ENCODE peak calls at places on chromosomes 7 and 10, in five cellular contexts. C is HEK293T, E is GM12878, U is NT2/D1, S is H1. W is an unnamed sample.

GRCh38 chr7:18408461-18408860 is 87.1 kb upstream of the HDAC9 start:
- DNase-seq in C (no peak), E (no peak), U (no peak), S (no peak), W (no peak)

GRCh38 chr7:26459794-26460193 is 168.1 kb downstream of the SNX10 start:
- DNase-seq in C (no peak), E (no peak), U (no peak), S (no peak), W (no peak)

GRCh38 chr10:75431180-75432111 is at the start of gene LRMDA:
- DNase-seq in C (no peak), E (no peak), U (no peak), S (no peak), W (peak)

GRCh38 chr7:130380121-130380860 is at the start of gene CPA1:
- DNase-seq in C (no peak), E (no peak), U (no peak), S (no peak), W (no peak)

GRCh38 chr10:15725603-15726002 is 5.9 kb upstream of the ITGA8 start:
- DNase-seq in C (peak), E (no peak), U (no peak), S (no peak), W (peak)

GRCh38 chr10:73139251-73139650 is 28.6 kb downstream of the ECD start:
- DNase-seq in C (no peak), E (no peak), U (no peak), S (no peak), W (no peak)

GRCh38 chr10:115772606-115773005 is 500.4 kb downstream of the GFRA1 start:
- DNase-seq in C (no peak), E (no peak), U (no peak), S (no peak), W (no peak)

GRCh38 chr7:70580161-70580560 is 551.8 kb upstream of the GALNT17 start:
- DNase-seq in C (no peak), E (no peak), U (no peak), S (no peak), W (no peak)

GRCh38 chr10:116611153-116611545 is 9.6 kb upstream of the PNLIPRP2 start:
- DNase-seq in C (no peak), E (no peak), U (no peak), S (no peak), W (no peak)

GRCh38 chr7:64045301-64046040 is at the start of gene ZNF727:
- DNase-seq in C (no peak), E (no peak), U (no peak), S (no peak), W (no peak)

GRCh38 chr10:25689346-25690095 is 244.5 kb upstream of the MYO3A start:
- DNase-seq in C (no peak), E (no peak), U (no peak), S (no peak), W (no peak)

GRCh38 chr10:60914676-60915075 is 29.3 kb downstream of the RHOBTB1 start:
- DNase-seq in C (no peak), E (no peak), U (no peak), S (no peak), W (no peak)

GRCh38 chr10:69321037-69321715 is 42.9 kb downstream of the HK1 start:
- DNase-seq in C (no peak), E (no peak), U (no peak), S (no peak), W (no peak)

GRCh38 chr10:68139451-68140272 is 30.4 kb downstream of the MYPN start:
- DNase-seq in C (no peak), E (no peak), U (no peak), S (no peak), W (no peak)

GRCh38 chr7:52956379-52956915 is 79.0 kb upstream of the POM121L12 start:
- DNase-seq in C (no peak), E (no peak), U (no peak), S (no peak), W (no peak)

GRCh38 chr10:6701289-6701688 is 121.2 kb upstream of the PRKCQ start:
- DNase-seq in C (no peak), E (no peak), U (no peak), S (no peak), W (no peak)

GRCh38 chr10:34813626-34814227 is 1.4 kb downstream of the PARD3 start:
- DNase-seq in C (peak), E (no peak), U (no peak), S (no peak), W (peak)

GRCh38 chr7:1197997-1198632 is 34.6 kb upstream of the UNCX start:
- DNase-seq in C (no peak), E (no peak), U (no peak), S (no peak), W (no peak)

GRCh38 chr7:75971961-75972763 is 22.2 kb downstream of the TMEM120A start:
- DNase-seq in C (peak), E (no peak), U (no peak), S (no peak), W (no peak)

GRCh38 chr7:94250984-94251383 is 143.7 kb upstream of the COL1A2 start:
- DNase-seq in C (no peak), E (no peak), U (no peak), S (no peak), W (no peak)

GRCh38 chr7:149398195-149398820 is 62.6 kb downstream of the ZNF777 start:
- DNase-seq in C (no peak), E (no peak), U (no peak), S (no peak), W (no peak)

GRCh38 chr10:79100761-79101160 is 32.0 kb downstream of the ZMIZ1 start:
- DNase-seq in C (no peak), E (no peak), U (no peak), S (no peak), W (no peak)

GRCh38 chr7:42283553-42283952 is 46.5 kb upstream of the GLI3 start:
- DNase-seq in C (no peak), E (no peak), U (no peak), S (no peak), W (no peak)

GRCh38 chr10:16520900-16521299 is 779 bp downstream of the C1QL3 start:
- DNase-seq in C (no peak), E (no peak), U (peak), S (no peak), W (no peak)

GRCh38 chr7:45682358-45682735 is 108.2 kb downstream of the ADCY1 start:
- DNase-seq in C (no peak), E (no peak), U (no peak), S (no peak), W (no peak)

GRCh38 chr10:81570878-81571794 is 303.9 kb upstream of the NRG3 start:
- DNase-seq in C (no peak), E (no peak), U (no peak), S (no peak), W (no peak)

GRCh38 chr10:96448021-96448457 is 65.7 kb downstream of the TLL2 start:
- DNase-seq in C (no peak), E (peak), U (no peak), S (no peak), W (no peak)

GRCh38 chr7:106773228-106773627 is 91.9 kb upstream of the PIK3CG start:
- DNase-seq in C (no peak), E (no peak), U (no peak), S (no peak), W (no peak)

GRCh38 chr7:134613623-134614347 is 32.9 kb upstream of the BPGM start:
- DNase-seq in C (no peak), E (no peak), U (no peak), S (no peak), W (no peak)

GRCh38 chr7:143347950-143348349 is 14.6 kb downstream of the FAM131B start:
- DNase-seq in C (no peak), E (no peak), U (no peak), S (no peak), W (no peak)

GRCh38 chr7:158971214-158971613 is 114.9 kb downstream of the DYNC2I1 start:
- DNase-seq in C (no peak), E (no peak), U (no peak), S (no peak), W (no peak)

GRCh38 chr7:108014200-108014599 is 11.2 kb upstream of the LAMB1 start:
- DNase-seq in C (no peak), E (no peak), U (no peak), S (no peak), W (no peak)

DNA sequence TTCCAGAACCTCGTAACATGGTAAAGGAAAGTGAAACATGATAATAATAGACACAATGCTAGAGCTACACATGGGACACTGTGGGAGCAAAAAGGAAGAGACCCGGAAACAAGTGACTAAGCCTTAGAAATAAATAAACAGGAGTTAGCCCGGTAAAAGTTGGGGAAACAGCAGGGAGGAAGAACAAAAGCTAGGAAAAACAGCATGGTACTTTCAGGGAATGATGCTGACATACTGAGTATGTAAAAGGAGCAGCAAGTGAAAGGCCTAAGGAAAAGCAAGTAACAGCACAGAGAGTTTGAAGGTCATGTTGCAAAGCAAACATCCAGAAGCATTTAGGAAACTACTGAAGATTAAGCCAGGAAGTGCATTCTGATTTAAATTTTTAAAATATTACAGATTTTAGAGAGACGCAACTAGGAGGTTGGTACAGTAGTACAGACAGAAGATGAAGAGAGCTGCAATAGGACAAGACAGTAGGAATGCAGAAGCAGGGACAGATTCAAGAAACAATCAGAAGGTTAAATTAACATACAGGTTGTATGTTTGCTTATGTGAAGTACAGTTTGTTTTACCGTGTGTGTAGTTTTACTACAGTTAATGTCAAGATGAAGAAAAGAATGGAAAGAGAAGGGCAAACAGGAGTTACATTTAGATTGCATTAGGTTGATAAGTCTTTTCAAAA is 63.7 kb downstream of the ARHGAP12 start:
- DNase-seq in C (peak), E (no peak), U (peak), S (peak), W (peak)
- TF ChIP-seq SUZ12 in C (no peak), E (no peak), U (no peak), S (no peak), W (no peak)

GRCh38 chr7:156754222-156754621 is 113.6 kb downstream of the RNF32 start:
- DNase-seq in C (no peak), E (no peak), U (no peak), S (no peak), W (no peak)

GRCh38 chr7:156753630-156754029 is 113.1 kb downstream of the RNF32 start:
- DNase-seq in C (peak), E (no peak), U (no peak), S (no peak), W (no peak)

GRCh38 chr7:156752371-156753297 is 112.1 kb downstream of the RNF32 start:
- DNase-seq in C (no peak), E (no peak), U (no peak), S (no peak), W (peak)

GRCh38 chr7:156747718-156748117 is 107.1 kb downstream of the RNF32 start:
- DNase-seq in C (no peak), E (no peak), U (no peak), S (no peak), W (peak)

DNA sequence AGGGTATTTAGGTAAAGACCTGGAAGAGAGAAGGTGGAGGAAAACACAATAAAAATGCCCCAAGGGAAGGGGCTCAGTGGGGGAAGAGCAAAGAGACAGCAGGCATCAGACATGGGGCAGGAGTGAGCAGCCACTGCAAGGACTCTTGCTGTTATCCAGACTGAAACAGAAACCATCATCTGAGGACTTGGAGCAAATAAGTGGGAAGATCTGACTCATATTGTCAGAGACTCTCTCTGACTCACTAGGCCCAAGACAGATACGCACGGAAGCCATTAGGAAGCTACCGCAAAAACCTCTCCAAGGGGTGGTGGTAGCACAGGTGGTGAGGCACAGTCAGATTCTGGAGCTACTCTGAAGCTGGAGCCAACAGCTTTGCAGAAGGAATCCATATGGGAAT is 110.7 kb downstream of the RNF32 start:
- DNase-seq in C (no peak), E (no peak), U (no peak), S (no peak), W (no peak)
- TF ChIP-seq SUZ12 in C (no peak), E (no peak), U (no peak), S (no peak), W (no peak)

DNA sequence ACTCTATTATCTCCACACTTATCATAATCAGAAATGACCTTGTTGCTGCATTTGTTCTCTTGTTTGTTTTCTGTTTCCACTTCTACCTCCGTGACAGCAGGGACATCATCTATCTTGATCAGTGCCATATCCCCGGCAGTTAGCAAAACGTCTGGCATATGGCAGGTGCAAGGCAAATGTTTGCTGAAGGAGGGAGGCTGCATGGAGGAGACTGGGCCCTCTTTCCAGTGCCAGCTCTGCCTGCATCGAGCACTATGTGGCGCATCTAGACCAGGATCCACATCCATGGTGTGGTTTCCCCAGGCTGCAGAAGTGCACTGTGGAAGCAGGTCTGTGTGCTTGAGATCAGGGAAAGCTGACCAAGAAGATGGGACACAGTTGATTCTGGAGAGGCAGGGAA is 181.2 kb downstream of the KCNMA1 start:
- DNase-seq in C (no peak), E (no peak), U (no peak), S (no peak), W (no peak)
- TF ChIP-seq SUZ12 in C (no peak), E (no peak), U (no peak), S (no peak), W (no peak)

GRCh38 chr7:152868122-152869040 is 108.8 kb downstream of the ACTR3B start:
- DNase-seq in C (no peak), E (no peak), U (no peak), S (no peak), W (no peak)

GRCh38 chr7:152869041-152869676 is 109.6 kb downstream of the ACTR3B start:
- DNase-seq in C (no peak), E (no peak), U (no peak), S (no peak), W (no peak)

GRCh38 chr7:152871005-152871677 is 111.6 kb downstream of the ACTR3B start:
- DNase-seq in C (no peak), E (no peak), U (no peak), S (no peak), W (no peak)

GRCh38 chr7:152870106-152870693 is 110.6 kb downstream of the ACTR3B start:
- DNase-seq in C (no peak), E (no peak), U (no peak), S (no peak), W (no peak)

DNA sequence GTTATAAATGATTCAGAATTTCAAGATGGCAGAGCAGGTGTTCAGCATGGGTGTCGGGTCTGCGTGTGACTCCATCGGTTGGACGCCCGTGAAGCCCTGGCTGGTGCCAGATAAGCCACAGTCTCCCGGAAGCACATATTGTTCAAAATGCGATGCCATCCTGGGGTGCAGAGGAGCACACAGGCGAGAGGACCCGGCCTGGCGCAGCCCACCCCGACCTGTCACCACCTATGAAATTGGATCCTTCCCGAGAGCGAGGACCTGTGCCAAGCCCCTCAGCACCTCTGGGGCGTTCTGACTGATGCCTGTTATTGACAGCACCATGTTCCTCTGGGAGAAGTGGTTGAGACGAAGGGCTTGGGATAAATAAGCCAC is 110.1 kb downstream of the ACTR3B start:
- DNase-seq in C (no peak), E (no peak), U (no peak), S (no peak), W (no peak)
- TF ChIP-seq SUZ12 in C (no peak), E (no peak), U (no peak), S (no peak), W (no peak)

DNA sequence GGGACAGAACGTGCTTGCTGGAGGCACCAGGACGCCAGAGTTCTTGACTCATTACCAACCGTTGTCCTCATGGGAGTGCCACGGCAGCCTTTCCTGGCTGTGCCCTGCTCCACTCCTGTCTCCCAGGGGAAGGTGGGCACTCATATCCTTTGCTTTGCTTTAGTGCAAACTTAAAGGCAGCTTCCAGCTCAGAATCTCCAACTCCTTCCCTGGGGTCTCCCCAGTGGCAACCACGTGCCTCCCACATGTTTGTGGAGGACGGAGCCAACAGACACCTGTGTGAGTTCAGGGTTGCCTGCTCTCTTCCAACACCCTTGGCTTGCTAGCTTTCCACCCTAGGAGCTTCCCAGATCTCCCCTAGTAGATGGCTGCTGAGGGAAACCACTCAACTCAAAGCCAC is 52.0 kb upstream of the HMX3 start:
- DNase-seq in C (no peak), E (no peak), U (no peak), S (no peak), W (no peak)
- TF ChIP-seq SUZ12 in C (no peak), E (no peak), U (no peak), S (no peak), W (no peak)